ENCODE peak calls at places on chromosomes 6 and 20, in nine cellular contexts. F is endothelial cell, A is OCI-LY7, L is AG09309, E is GM12865, V is nephron progenitor cell, R is foreskin keratinocyte, O is upper lobe of left lung, N is thoracic aorta. Q is an unnamed sample.

GRCh38 chr20:33532753-33533459 is 43.0 kb downstream of the CBFA2T2 start:
- DNase-seq in O (no peak), L (no peak), N (no peak), E (no peak), F (no peak), V (no peak), A (no peak), R (no peak), Q (no peak)

GRCh38 chr20:18638768-18639167 is 50.9 kb downstream of the DTD1 start:
- DNase-seq in F (no peak), V (no peak), A (no peak), E (no peak), N (no peak), L (no peak), O (no peak), R (no peak), Q (no peak)

GRCh38 chr6:93416575-93417420 is 2.6 kb downstream of the EPHA7 start:
- DNase-seq in R (peak), N (no peak), V (peak), L (no peak), A (no peak), O (no peak), F (peak), E (no peak), Q (peak)

GRCh38 chr6:44897286-44897685 is 430.8 kb upstream of the RUNX2 start:
- DNase-seq in F (no peak), O (no peak), R (no peak), V (no peak), N (no peak), E (no peak), A (no peak), L (no peak), Q (no peak)

GRCh38 chr6:95354551-95354950 is 222.8 kb upstream of the MANEA start:
- DNase-seq in E (no peak), F (no peak), N (no peak), O (no peak), R (no peak), L (no peak), V (no peak), A (no peak), Q (no peak)

GRCh38 chr20:24779166-24779565 is 169.9 kb upstream of the CST7 start:
- DNase-seq in R (no peak), E (no peak), A (no peak), L (no peak), F (no peak), V (no peak), O (peak), N (no peak), Q (no peak)

GRCh38 chr6:118933855-118934460 is 1.0 kb downstream of the MCM9 start:
- DNase-seq in V (no peak), E (no peak), L (no peak), F (no peak), N (no peak), R (peak), O (no peak), A (no peak), Q (no peak)

GRCh38 chr6:168026925-168027324 is 29.5 kb downstream of the KIF25 start:
- DNase-seq in F (no peak), E (no peak), L (no peak), A (no peak), N (no peak), O (no peak), R (no peak), V (no peak), Q (no peak)

GRCh38 chr20:20276806-20277530 is 90.9 kb upstream of the INSM1 start:
- DNase-seq in N (no peak), F (no peak), E (no peak), V (no peak), L (no peak), O (no peak), R (no peak), A (no peak), Q (no peak)

GRCh38 chr6:169454204-169454871 is 200.7 kb upstream of the THBS2 start:
- DNase-seq in F (no peak), O (no peak), E (no peak), R (peak), L (peak), V (no peak), A (no peak), N (no peak), Q (no peak)

GRCh38 chr6:135008072-135008940 is 46.3 kb downstream of the HBS1L start:
- DNase-seq in E (peak), R (no peak), F (no peak), L (no peak), A (no peak), O (no peak), V (no peak), N (no peak), Q (peak)

GRCh38 chr20:59403261-59403961 is 103.0 kb downstream of the EDN3 start:
- DNase-seq in A (peak), O (peak), N (no peak), R (no peak), E (peak), V (peak), L (no peak), F (peak), Q (peak)

GRCh38 chr20:23782366-23782983 is 31.7 kb upstream of the CST1 start:
- DNase-seq in R (peak), N (no peak), E (peak), O (no peak), L (no peak), F (peak), V (peak), A (peak), Q (no peak)

GRCh38 chr6:21856096-21856825 is 262.7 kb downstream of the SOX4 start:
- DNase-seq in V (no peak), A (no peak), N (no peak), R (peak), O (peak), L (peak), E (no peak), F (no peak), Q (no peak)

GRCh38 chr20:2752631-2753455 is 47.6 kb downstream of the CPXM1 start:
- DNase-seq in L (no peak), A (no peak), N (no peak), V (peak), O (no peak), R (no peak), F (peak), E (peak), Q (peak)

GRCh38 chr6:108174371-108175175 is 8.8 kb downstream of the NR2E1 start:
- DNase-seq in F (peak), L (no peak), O (no peak), A (no peak), R (no peak), E (no peak), V (peak), N (no peak), Q (peak)

GRCh38 chr6:64294034-64294433 is 658.4 kb downstream of the PHF3 start:
- DNase-seq in O (no peak), N (no peak), L (no peak), F (no peak), A (no peak), R (peak), V (no peak), E (no peak), Q (no peak)

GRCh38 chr6:148495029-148495428 is 152.4 kb downstream of the SASH1 start:
- DNase-seq in V (no peak), N (no peak), F (no peak), A (no peak), L (no peak), O (no peak), R (no peak), E (peak), Q (no peak)

GRCh38 chr6:100467144-100468012 is 2.7 kb upstream of the SIM1 start:
- DNase-seq in O (no peak), F (no peak), A (no peak), R (no peak), L (no peak), N (no peak), V (peak), E (no peak), Q (peak)

GRCh38 chr6:139204978-139205377 is 70.1 kb downstream of the HECA start:
- DNase-seq in F (no peak), E (no peak), O (no peak), A (no peak), V (no peak), L (no peak), R (no peak), N (no peak), Q (no peak)

GRCh38 chr6:143536461-143536865 is 24.9 kb upstream of the FUCA2 start:
- DNase-seq in L (no peak), A (peak), F (no peak), O (peak), E (peak), R (no peak), V (peak), N (no peak), Q (peak)

GRCh38 chr6:13554929-13555333 is 19.5 kb upstream of the SIRT5 start:
- DNase-seq in N (no peak), E (no peak), A (no peak), F (peak), L (no peak), O (peak), R (peak), V (peak), Q (no peak)

GRCh38 chr20:7459123-7459522 is 481.1 kb downstream of the HAO1 start:
- DNase-seq in N (no peak), A (no peak), R (no peak), L (no peak), V (no peak), O (no peak), E (no peak), F (no peak), Q (no peak)

GRCh38 chr6:36755435-36756348 is 58.1 kb downstream of the RAB44 start:
- DNase-seq in V (no peak), F (no peak), N (no peak), O (peak), R (peak), E (peak), A (peak), L (no peak), Q (peak)

GRCh38 chr20:25279403-25279802 is 31.5 kb downstream of the PYGB start:
- DNase-seq in N (no peak), L (no peak), O (no peak), V (no peak), R (no peak), F (no peak), A (no peak), E (no peak), Q (no peak)

GRCh38 chr20:14687317-14687716 is 349.9 kb upstream of the FLRT3 start:
- DNase-seq in O (no peak), A (no peak), N (no peak), R (peak), F (no peak), V (no peak), E (no peak), L (no peak), Q (no peak)

GRCh38 chr6:38177885-38178583 is 358.5 kb downstream of the ZFAND3 start:
- DNase-seq in O (no peak), E (no peak), L (no peak), V (no peak), R (no peak), F (no peak), A (no peak), N (no peak), Q (no peak)

GRCh38 chr6:11089695-11090094 is 3.9 kb upstream of the SMIM13 start:
- DNase-seq in N (no peak), F (no peak), O (no peak), V (no peak), E (no peak), R (no peak), A (no peak), L (no peak), Q (no peak)

GRCh38 chr20:2697768-2698167 is 5.2 kb downstream of the EBF4 start:
- DNase-seq in A (no peak), E (no peak), N (no peak), L (no peak), O (no peak), V (no peak), F (no peak), R (no peak), Q (no peak)

GRCh38 chr6:108564178-108564577 is 3.5 kb downstream of the FOXO3 start:
- DNase-seq in L (peak), E (peak), V (no peak), O (no peak), N (no peak), R (peak), A (no peak), F (no peak), Q (no peak)

GRCh38 chr6:109454483-109455160 is 950 bp downstream of the MICAL1 start:
- DNase-seq in V (no peak), A (peak), R (peak), O (peak), N (no peak), E (peak), F (no peak), L (no peak), Q (peak)

GRCh38 chr6:119612176-119612870 is 262.8 kb upstream of the MAN1A1 start:
- DNase-seq in O (no peak), L (no peak), A (no peak), R (no peak), V (no peak), E (no peak), F (no peak), N (no peak), Q (no peak)

GRCh38 chr6:133341607-133342158 is 100.5 kb downstream of the EYA4 start:
- DNase-seq in E (no peak), V (no peak), L (peak), N (no peak), A (no peak), O (no peak), R (peak), F (no peak), Q (no peak)

GRCh38 chr20:37823276-37823980 is 79.5 kb upstream of the VSTM2L start:
- DNase-seq in R (peak), E (peak), F (no peak), V (no peak), A (no peak), L (no peak), O (no peak), N (no peak), Q (peak)

GRCh38 chr6:162119349-162119748 is 608.2 kb downstream of the PRKN start:
- DNase-seq in A (no peak), E (no peak), V (no peak), F (peak), O (peak), R (peak), N (no peak), L (no peak), Q (no peak)

GRCh38 chr6:100296810-100297544 is 167.7 kb downstream of the SIM1 start:
- DNase-seq in N (no peak), F (no peak), V (no peak), L (peak), O (no peak), E (no peak), A (no peak), R (peak), Q (no peak)

GRCh38 chr6:16781348-16782169 is 20.3 kb upstream of the ATXN1 start:
- DNase-seq in A (no peak), E (peak), O (no peak), N (no peak), R (peak), V (no peak), F (no peak), L (no peak), Q (no peak)

GRCh38 chr6:148164645-148165044 is 178.0 kb upstream of the SASH1 start:
- DNase-seq in V (no peak), N (no peak), E (no peak), L (no peak), R (no peak), A (no peak), F (no peak), O (no peak), Q (no peak)

GRCh38 chr20:32982617-32983458 is 21.4 kb downstream of the SUN5 start:
- DNase-seq in N (no peak), V (no peak), F (no peak), R (no peak), E (no peak), A (no peak), L (no peak), O (no peak), Q (no peak)

GRCh38 chr6:155154158-155154830 is 109.5 kb upstream of the CLDN20 start:
- DNase-seq in V (no peak), L (peak), A (no peak), N (no peak), O (no peak), E (no peak), R (peak), F (no peak), Q (no peak)

DNA sequence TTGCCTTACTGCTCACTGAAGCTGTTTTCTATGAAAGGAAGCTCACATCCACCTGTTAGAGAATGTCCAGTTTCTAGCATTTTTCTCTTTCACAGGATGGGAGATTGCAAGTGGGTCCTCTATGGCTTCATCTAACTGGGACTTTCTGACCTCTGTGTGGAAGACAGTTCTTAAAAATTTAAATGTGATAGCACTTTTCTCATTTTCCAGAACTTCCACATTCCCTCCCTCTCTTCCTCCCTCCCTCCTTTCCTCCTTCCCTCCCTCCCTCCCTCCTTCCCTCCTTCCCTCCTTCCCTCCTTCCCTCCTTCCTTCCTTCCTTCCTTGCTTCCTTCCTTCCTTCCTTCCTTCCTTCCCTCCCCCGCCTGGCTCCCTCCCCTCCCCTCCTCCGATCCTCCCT is 291.1 kb downstream of the DOK5 start:
- DNase-seq in A (no peak), N (no peak), O (no peak), R (no peak), L (no peak), F (no peak), V (no peak), E (no peak), Q (no peak)
- TF ChIP-seq CTCF in A (no peak), N (no peak), O (no peak), R (no peak), L (no peak), F (no peak), V (no peak), E (no peak), Q (no peak)

GRCh38 chr6:32954983-32955802 is 2.3 kb upstream of the HLA-DMA start:
- DNase-seq in A (peak), L (no peak), V (no peak), F (peak), R (no peak), E (peak), N (no peak), O (no peak), Q (no peak)
- TF ChIP-seq CTCF in A (peak), L (peak), V (peak), F (peak), R (peak), E (peak), N (no peak), O (no peak), Q (peak)

GRCh38 chr6:15274696-15275387 is 29.0 kb downstream of the JARID2 start:
- DNase-seq in F (no peak), V (no peak), R (no peak), E (no peak), A (no peak), L (no peak), O (no peak), N (no peak), Q (no peak)
- TF ChIP-seq CTCF in F (no peak), V (no peak), R (peak), E (no peak), A (peak), L (peak), O (no peak), N (no peak), Q (peak)

DNA sequence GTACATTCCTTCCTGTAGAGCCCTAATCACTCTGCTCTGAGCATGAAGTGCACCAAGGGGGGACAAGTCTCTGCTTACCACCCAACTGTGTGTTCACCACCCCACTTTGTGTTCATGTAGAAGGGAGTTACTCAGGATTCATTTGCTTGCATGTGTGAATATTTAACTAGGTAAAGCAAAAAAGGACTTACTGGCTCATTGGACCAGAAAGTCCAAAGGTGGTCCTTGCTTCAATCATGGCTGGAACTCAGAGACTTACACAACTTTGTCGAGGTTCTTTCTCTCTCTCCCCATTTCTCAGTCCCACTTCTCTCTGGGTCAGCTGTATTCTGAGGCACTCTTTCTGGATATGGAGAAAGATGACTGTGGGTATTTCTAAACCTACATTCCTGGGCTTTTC is 4.0 kb downstream of the TMEM200A start:
- DNase-seq in O (no peak), F (no peak), E (no peak), A (no peak), V (no peak), R (no peak), L (no peak), N (no peak), Q (no peak)
- TF ChIP-seq CTCF in O (no peak), F (no peak), E (no peak), A (no peak), V (no peak), R (no peak), L (no peak), N (no peak), Q (no peak)

GRCh38 chr6:24581084-24581669 is 64.8 kb downstream of the KIAA0319 start:
- DNase-seq in V (peak), E (peak), R (peak), F (peak), A (peak), O (peak), L (no peak), N (peak), Q (peak)
- TF ChIP-seq CTCF in V (peak), E (peak), R (peak), F (peak), A (peak), O (peak), L (peak), N (peak), Q (peak)

DNA sequence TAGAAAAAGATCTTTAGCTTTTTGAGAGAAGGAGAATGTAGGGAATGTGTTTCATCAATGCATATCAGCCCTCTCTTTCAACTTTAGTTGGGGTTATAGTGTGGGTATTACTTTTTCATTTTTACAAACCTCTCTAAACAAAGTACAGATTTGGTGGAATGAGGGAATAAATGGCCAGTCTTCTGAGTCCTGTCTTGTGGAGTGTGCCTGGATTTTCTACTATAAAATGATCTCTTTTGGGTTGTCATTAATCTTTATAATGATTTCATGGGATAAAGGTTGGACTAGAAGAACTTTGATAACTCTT is 209.3 kb downstream of the RNF144B start:
- DNase-seq in F (no peak), O (no peak), A (no peak), V (no peak), L (no peak), N (no peak), R (no peak), E (no peak), Q (no peak)
- TF ChIP-seq CTCF in F (peak), O (peak), A (peak), V (peak), L (no peak), N (no peak), R (no peak), E (no peak), Q (no peak)

GRCh38 chr6:129432738-129433137 is 277.2 kb downstream of the ARHGAP18 start:
- DNase-seq in E (no peak), V (no peak), A (no peak), O (no peak), R (peak), F (no peak), L (no peak), N (no peak), Q (no peak)
- TF ChIP-seq CTCF in E (peak), V (peak), A (peak), O (no peak), R (peak), F (no peak), L (peak), N (no peak), Q (no peak)

GRCh38 chr6:111873178-111874029 is at the start of gene FYN:
- DNase-seq in R (peak), O (peak), N (peak), A (peak), F (peak), V (peak), E (peak), L (peak), Q (peak)
- TF ChIP-seq CTCF in R (peak), O (peak), N (peak), A (peak), F (peak), V (peak), E (peak), L (peak), Q (peak)

DNA sequence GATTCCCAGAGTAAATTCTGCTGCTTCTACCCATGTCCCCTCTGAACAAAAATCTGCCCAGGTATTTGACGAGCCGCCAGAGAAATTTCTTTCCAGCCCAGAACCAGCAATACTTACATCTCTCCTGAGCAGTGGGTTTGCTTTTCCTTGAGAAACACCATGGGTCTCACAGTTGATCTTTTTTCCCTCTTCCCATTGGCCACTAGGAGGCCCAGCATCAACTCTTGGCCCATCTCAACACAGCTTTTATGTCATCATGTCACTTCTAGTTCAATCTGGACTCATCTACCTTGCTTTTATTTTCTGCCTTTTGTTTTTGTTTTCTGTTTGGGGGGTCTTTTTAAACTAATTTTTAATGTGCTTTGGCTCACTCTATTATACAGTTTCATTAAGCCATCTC is 18.8 kb downstream of the MAFB start:
- DNase-seq in E (no peak), O (no peak), V (no peak), A (no peak), R (no peak), N (no peak), L (no peak), F (no peak), Q (no peak)
- TF ChIP-seq CTCF in E (no peak), O (no peak), V (no peak), A (peak), R (peak), N (no peak), L (peak), F (no peak), Q (no peak)

Q was measured in GM13976.